ENCODE peak calls at places on chromosomes 16 and 17, in nine cellular contexts. O is Jurkat, Clone E6-1; E is NCI-H460; Z is NCI-H1105 treated with DMSO at 0.1 percent for 48 hours; X is ascending aorta; V is GM10248; P is T-helper 2 cell; U is cardiac fibroblast; T is stimulated activated CD4-positive, alpha-beta T cell treated with anti-CD3 and anti-CD28 coated beads, Interleukin-12 subunit alpha, Interleukin-12 subunit beta, amount 100 ng/mL, for 4 hours. F is an unnamed sample.

GRCh38 chr16:56988948-56989945 is at the start of gene NLRC5:
- DNase-seq in O (peak), E (peak), Z (peak), X (peak), V (peak), P (peak), U (peak), T (peak), F (peak)

GRCh38 chr16:66103245-66103644 is 263.2 kb upstream of the CDH5 start:
- DNase-seq in O (no peak), E (no peak), Z (no peak), X (no peak), V (no peak), P (no peak), U (peak), T (no peak), F (no peak)

GRCh38 chr16:70647461-70648359 is 1.4 kb downstream of the IL34 start:
- DNase-seq in O (no peak), E (no peak), Z (no peak), X (peak), V (no peak), P (no peak), U (no peak), T (no peak), F (no peak)

GRCh38 chr17:77891602-77892001 is 66.9 kb upstream of the TNRC6C start:
- DNase-seq in O (no peak), E (no peak), Z (no peak), X (no peak), V (no peak), P (no peak), U (no peak), T (no peak), F (no peak)

GRCh38 chr17:39462644-39463375 is 1.5 kb downstream of the CDK12 start:
- DNase-seq in O (no peak), E (no peak), Z (no peak), X (peak), V (no peak), P (no peak), U (no peak), T (no peak), F (no peak)

GRCh38 chr16:55701442-55702319 is 45.9 kb downstream of the SLC6A2 start:
- DNase-seq in O (peak), E (peak), Z (peak), X (peak), V (peak), P (peak), U (peak), T (peak), F (no peak)

GRCh38 chr16:25135239-25135878 is 23.8 kb downstream of the LCMT1 start:
- DNase-seq in O (no peak), E (peak), Z (no peak), X (no peak), V (no peak), P (no peak), U (peak), T (no peak), F (no peak)

GRCh38 chr17:68614718-68615117 is 13.6 kb upstream of the FAM20A start:
- DNase-seq in O (no peak), E (no peak), Z (no peak), X (no peak), V (no peak), P (no peak), U (no peak), T (no peak), F (no peak)